ENCODE peak calls at places on chromosomes 5 and 9, in four cellular contexts. Y is spleen, V is A549, R is adrenal gland. N is an unnamed sample.

GRCh38 chr5:39158127-39158593 is 61.2 kb downstream of the FYB1 start:
- DNase-seq in Y (no peak), V (peak; percentile 12), R (peak; percentile 3), N (no peak)

GRCh38 chr5:43602456-43602817 is 543 bp upstream of the NNT start:
- DNase-seq in Y (no peak), V (peak; percentile 30), R (peak; percentile 41), N (peak; percentile 45)

GRCh38 chr5:14356305-14356704 is 213.2 kb downstream of the TRIO start:
- DNase-seq in Y (no peak), V (no peak), R (no peak), N (no peak)

GRCh38 chr5:27240791-27241190 is 202.4 kb upstream of the CDH9 start:
- DNase-seq in Y (no peak), V (no peak), R (no peak), N (no peak)

GRCh38 chr5:1795506-1795905 is 4.1 kb downstream of the MRPL36 start:
- DNase-seq in Y (no peak), V (no peak), R (no peak), N (no peak)

GRCh38 chr5:88940712-88941111 is 57.7 kb upstream of the MEF2C start:
- DNase-seq in Y (no peak), V (no peak), R (no peak), N (no peak)

GRCh38 chr5:163964650-163965049 is 459.2 kb downstream of the MAT2B start:
- DNase-seq in Y (no peak), V (no peak), R (no peak), N (no peak)

GRCh38 chr9:5626727-5627634 is 1.9 kb upstream of the RIC1 start:
- DNase-seq in Y (no peak), V (peak; percentile 17), R (peak; percentile 42), N (peak; percentile 83)

GRCh38 chr5:82641362-82641988 is 363.3 kb upstream of the RPS23 start:
- DNase-seq in Y (no peak), V (peak; percentile 76), R (peak; percentile 89), N (peak; percentile 60)

GRCh38 chr5:134436523-134437339 is 25.1 kb upstream of the CDKN2AIPNL start:
- DNase-seq in Y (peak; percentile 90), V (peak; percentile 75), R (peak; percentile 50), N (peak; percentile 90)

GRCh38 chr9:38200431-38200830 is 131.4 kb upstream of the SHB start:
- DNase-seq in Y (no peak), V (no peak), R (no peak), N (no peak)

GRCh38 chr9:21455320-21455719 is 15.1 kb downstream of the IFNA1 start:
- DNase-seq in Y (no peak), V (peak; percentile 48), R (peak; percentile 9), N (no peak)

GRCh38 chr9:119963798-119964372 is 594.6 kb upstream of the BRINP1 start:
- DNase-seq in Y (no peak), V (peak; percentile 68), R (peak; percentile 4), N (no peak)

GRCh38 chr5:127555826-127556225 is 38.4 kb downstream of the PRRC1 start:
- DNase-seq in Y (no peak), V (no peak), R (no peak), N (no peak)

GRCh38 chr9:136726631-136727191 is 14.3 kb downstream of the DIPK1B start:
- DNase-seq in Y (no peak), V (peak; percentile 58), R (no peak), N (no peak)

GRCh38 chr5:137344723-137345322 is 154.3 kb downstream of the SPOCK1 start:
- DNase-seq in Y (no peak), V (peak; percentile 60), R (peak; percentile 73), N (peak; percentile 44)

GRCh38 chr5:35745666-35746065 is 111.0 kb upstream of the IL7R start:
- DNase-seq in Y (no peak), V (no peak), R (peak; percentile 3), N (no peak)

GRCh38 chr5:145859897-145860296 is 12.9 kb downstream of the GRXCR2 start:
- DNase-seq in Y (no peak), V (no peak), R (no peak), N (no peak)

GRCh38 chr9:106072421-106072820 is 378.1 kb downstream of the TMEM38B start:
- DNase-seq in Y (no peak), V (no peak), R (no peak), N (no peak)

GRCh38 chr5:145936401-145937131 is at the start of gene SH3RF2:
- DNase-seq in Y (no peak), V (peak; percentile 82), R (peak; percentile 40), N (peak; percentile 41)

GRCh38 chr5:135310328-135310989 is 88.6 kb downstream of the MACROH2A1 start:
- DNase-seq in Y (no peak), V (no peak), R (no peak), N (no peak)

GRCh38 chr5:98772415-98773213 is 849 bp upstream of the RGMB start:
- DNase-seq in Y (peak; percentile 90), V (peak; percentile 86), R (peak; percentile 82), N (peak; percentile 73)

GRCh38 chr5:159101689-159102088 is 2.0 kb upstream of the EBF1 start:
- DNase-seq in Y (no peak), V (no peak), R (no peak), N (no peak)

GRCh38 chr5:27748847-27749246 is 710.5 kb upstream of the CDH9 start:
- DNase-seq in Y (no peak), V (no peak), R (no peak), N (no peak)

GRCh38 chr5:169139381-169140125 is 161.4 kb downstream of the SLIT3 start:
- DNase-seq in Y (no peak), V (peak; percentile 91), R (peak; percentile 20), N (no peak)

GRCh38 chr5:39941436-39941835 is 516.7 kb upstream of the DAB2 start:
- DNase-seq in Y (no peak), V (no peak), R (no peak), N (no peak)

GRCh38 chr9:4048441-4048840 is 251.4 kb downstream of the GLIS3 start:
- DNase-seq in Y (no peak), V (peak; percentile 39), R (no peak), N (no peak)

GRCh38 chr5:150781706-150782614 is 3.4 kb downstream of the SMIM3 start:
- DNase-seq in Y (no peak), V (no peak), R (peak; percentile 81), N (peak; percentile 55)

GRCh38 chr5:140611020-140611521 is 21.9 kb downstream of the CD14 start:
- DNase-seq in Y (no peak), V (no peak), R (no peak), N (no peak)

GRCh38 chr9:103627731-103628130 is 466.4 kb upstream of the SMC2 start:
- DNase-seq in Y (no peak), V (no peak), R (no peak), N (no peak)

GRCh38 chr5:124253421-124253820 is 493.0 kb downstream of the ZNF608 start:
- DNase-seq in Y (no peak), V (no peak), R (no peak), N (no peak)

GRCh38 chr5:111800351-111800750 is 43.4 kb upstream of the NREP start:
- DNase-seq in Y (no peak), V (no peak), R (no peak), N (no peak)

GRCh38 chr9:114799441-114799840 is 6.4 kb downstream of the TNFSF15 start:
- DNase-seq in Y (no peak), V (peak; percentile 79), R (no peak), N (no peak)

GRCh38 chr9:37339945-37340344 is 82.6 kb upstream of the GRHPR start:
- DNase-seq in Y (no peak), V (no peak), R (no peak), N (no peak)

GRCh38 chr9:77752566-77752965 is 104.4 kb upstream of the GNA14 start:
- DNase-seq in Y (no peak), V (no peak), R (peak; percentile 62), N (no peak)

GRCh38 chr9:77750284-77750683 is 102.2 kb upstream of the GNA14 start:
- DNase-seq in Y (no peak), V (no peak), R (no peak), N (no peak)

GRCh38 chr9:77751341-77752091 is 103.4 kb upstream of the GNA14 start:
- DNase-seq in Y (no peak), V (peak; percentile 58), R (peak; percentile 8), N (no peak)

GRCh38 chr9:77750981-77751340 is 102.8 kb upstream of the GNA14 start:
- DNase-seq in Y (no peak), V (no peak), R (no peak), N (no peak)

GRCh38 chr9:77753183-77753582 is 105.1 kb upstream of the GNA14 start:
- DNase-seq in Y (no peak), V (no peak), R (no peak), N (no peak)
- TF ChIP-seq POLR2A in Y (no peak), V (no peak), R (no peak), N (no peak)

DNA sequence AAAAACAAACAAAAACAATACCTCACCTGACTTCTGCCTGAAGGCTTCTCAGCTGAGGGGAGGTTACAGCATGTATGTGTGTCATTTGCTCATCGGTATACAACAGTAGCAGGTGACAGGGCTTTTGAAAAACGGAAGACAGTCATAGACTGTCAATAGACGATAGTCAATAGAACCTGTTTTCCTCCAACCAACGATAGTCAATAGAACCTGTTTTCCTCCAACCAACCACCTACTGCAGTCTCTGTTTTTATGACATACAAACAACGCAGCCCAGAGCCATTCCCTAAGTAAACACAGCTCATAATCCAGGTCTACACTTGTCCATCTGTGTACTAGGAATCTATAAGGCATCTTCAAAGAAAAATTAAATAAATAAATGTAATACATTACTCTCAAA is 74.5 kb downstream of the RETREG1 start:
- DNase-seq in Y (no peak), V (no peak), R (no peak), N (no peak)
- H3K4me1 ChIP-seq in Y (no peaks in the 10 kb centered on the region), V (peaks cover 19% of the 10 kb centered on the region), R (no peaks in the 10 kb centered on the region), N (peaks cover 73% of the 10 kb centered on the region)

GRCh38 chr5:172898513-172899369 is 60.5 kb upstream of the RPL26L1 start:
- DNase-seq in Y (no peak), V (no peak), R (no peak), N (no peak)

GRCh38 chr5:172899436-172899835 is 59.8 kb upstream of the RPL26L1 start:
- DNase-seq in Y (no peak), V (no peak), R (no peak), N (no peak)

GRCh38 chr5:172895549-172895948 is 61.5 kb downstream of the ERGIC1 start:
- DNase-seq in Y (no peak), V (no peak), R (no peak), N (no peak)

GRCh38 chr5:172896465-172896864 is 62.4 kb downstream of the ERGIC1 start:
- DNase-seq in Y (no peak), V (no peak), R (peak; percentile 66), N (no peak)

DNA sequence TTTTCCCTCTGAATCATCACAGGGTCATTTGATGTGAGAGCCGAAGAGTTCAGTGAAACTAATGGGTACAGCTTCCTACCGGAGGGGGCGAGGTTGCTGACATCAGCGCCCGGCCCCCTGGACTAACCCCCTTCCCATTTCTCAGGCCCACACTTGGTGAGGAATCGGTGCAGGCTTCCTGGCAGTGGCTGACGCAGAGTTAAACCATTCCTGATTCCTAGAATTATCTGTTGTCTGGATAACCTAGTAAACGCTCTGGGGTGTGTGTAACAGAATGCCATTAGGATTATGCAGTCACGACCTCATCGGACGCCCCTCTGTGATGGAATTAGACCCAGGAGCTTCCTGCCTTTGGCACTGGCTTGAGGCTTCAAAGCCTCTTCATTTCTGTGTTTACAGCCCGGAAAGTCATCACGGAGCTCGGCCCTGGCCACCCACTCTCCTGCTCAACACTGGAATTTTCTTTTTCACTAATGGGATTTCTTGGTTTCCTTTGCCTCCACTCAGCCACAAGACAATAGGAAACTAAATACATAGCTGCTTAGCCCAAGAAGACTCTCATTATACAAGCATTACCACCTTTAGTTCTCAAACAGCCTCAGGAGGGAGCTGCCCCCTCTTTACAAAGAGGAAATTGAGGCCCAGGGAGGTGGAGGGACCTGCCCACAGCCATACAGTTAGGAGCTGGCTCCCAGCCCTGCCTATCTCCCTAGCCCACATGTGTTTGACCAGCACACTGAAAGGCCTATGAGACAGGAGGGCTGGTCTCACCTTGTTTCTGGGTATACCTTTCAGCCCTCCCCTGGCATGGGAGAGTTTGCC is 61.3 kb upstream of the RPL26L1 start:
- DNase-seq in Y (no peak), V (peak; percentile 96), R (no peak), N (no peak)
- TF ChIP-seq POLR2A in Y (no peak), V (no peak), R (no peak), N (no peak)

GRCh38 chr9:121325387-121325786 is 44.7 kb downstream of the STOM start:
- DNase-seq in Y (no peak), V (no peak), R (no peak), N (no peak)
- H3K4me1 ChIP-seq in Y (peaks cover 7% of the 10 kb centered on the region), V (peaks cover 61% of the 10 kb centered on the region), R (no peaks in the 10 kb centered on the region), N (peaks cover 33% of the 10 kb centered on the region)

N was measured in gastrocnemius medialis.